ENCODE peak calls at places on chromosomes 5 and 9, in eight cellular contexts. K is astrocyte, R is bronchial epithelial cell, D is GM23338, C is uterus, B is upper lobe of right lung, P is cardiac muscle cell, Q is body of pancreas. Z is an unnamed sample. For H3K27me3, the result is how much of the 10 kb centered on the place peaks cover.

GRCh38 chr9:131735238-131736181 is 4.4 kb downstream of the RAPGEF1 start:
- DNase-seq in C (no peak), Q (no peak), P (no peak), D (no peak), K (no peak), R (no peak), B (no peak), Z (no peak)

GRCh38 chr5:59134770-59135169 is 551.9 kb downstream of the RAB3C start:
- DNase-seq in D (no peak), C (no peak), B (no peak), Q (no peak), P (no peak), R (no peak), K (no peak), Z (no peak)

GRCh38 chr5:52915176-52915875 is 73.8 kb upstream of the ITGA2 start:
- DNase-seq in D (peak), P (peak), Q (peak), R (peak), C (peak), K (peak), B (no peak), Z (peak)

GRCh38 chr5:133240425-133241091 is 188.7 kb downstream of the HSPA4 start:
- DNase-seq in B (no peak), Q (no peak), R (peak), C (peak), K (peak), D (no peak), P (peak), Z (peak)

GRCh38 chr5:123182072-123182471 is 93.0 kb downstream of the PRDM6 start:
- DNase-seq in R (no peak), P (no peak), D (no peak), K (no peak), Q (no peak), B (no peak), C (no peak), Z (no peak)

GRCh38 chr5:169871816-169872215 is 108.5 kb downstream of the INSYN2B start:
- DNase-seq in P (no peak), D (no peak), Q (no peak), B (no peak), C (no peak), R (no peak), K (no peak), Z (no peak)

GRCh38 chr5:120615967-120616645 is 152.0 kb downstream of the PRR16 start:
- DNase-seq in Q (no peak), R (peak), P (peak), K (peak), C (no peak), D (peak), B (no peak), Z (peak)

GRCh38 chr5:2736872-2737271 is 14.6 kb downstream of the IRX2 start:
- DNase-seq in B (no peak), C (no peak), K (no peak), R (no peak), Q (no peak), P (no peak), D (no peak), Z (no peak)

GRCh38 chr9:89888233-89888632 is 283.4 kb downstream of the GADD45G start:
- DNase-seq in Q (no peak), B (peak), R (no peak), P (no peak), C (no peak), K (no peak), D (no peak), Z (no peak)
- H3K27me3 ChIP-seq in Q (under half), B (under half), R (under half), P (under half), C (under half), K (under half), D (under half), Z (under half)

GRCh38 chr9:91034521-91034920 is 232.9 kb downstream of the SYK start:
- DNase-seq in C (no peak), R (peak), P (no peak), Q (no peak), B (no peak), K (no peak), D (no peak), Z (no peak)

GRCh38 chr9:91032056-91032455 is 230.4 kb downstream of the SYK start:
- DNase-seq in C (no peak), K (no peak), D (no peak), Q (no peak), P (peak), B (no peak), R (no peak), Z (no peak)

GRCh38 chr9:91033270-91033669 is 231.7 kb downstream of the SYK start:
- DNase-seq in Q (no peak), P (no peak), K (no peak), R (no peak), C (no peak), D (no peak), B (no peak), Z (no peak)

GRCh38 chr9:91034976-91035824 is 233.6 kb downstream of the SYK start:
- DNase-seq in P (no peak), Q (no peak), C (no peak), B (no peak), K (no peak), R (no peak), D (no peak), Z (no peak)

GRCh38 chr9:91033802-91034201 is 232.2 kb downstream of the SYK start:
- DNase-seq in C (no peak), D (peak), B (no peak), Q (peak), K (no peak), P (peak), R (no peak), Z (no peak)
- TF ChIP-seq CTCF in C (no peak), D (peak), B (peak), Q (no peak), K (peak), P (peak), R (peak), Z (peak)

GRCh38 chr5:80346055-80346454 is 26.3 kb downstream of the SPZ1 start:
- DNase-seq in R (peak), D (peak), C (no peak), K (no peak), P (peak), B (no peak), Q (no peak), Z (no peak)
- H3K27me3 ChIP-seq in R (under half), D (under half), C (under half), K (under half), P (under half), B (under half), Q (under half), Z (under half)

DNA sequence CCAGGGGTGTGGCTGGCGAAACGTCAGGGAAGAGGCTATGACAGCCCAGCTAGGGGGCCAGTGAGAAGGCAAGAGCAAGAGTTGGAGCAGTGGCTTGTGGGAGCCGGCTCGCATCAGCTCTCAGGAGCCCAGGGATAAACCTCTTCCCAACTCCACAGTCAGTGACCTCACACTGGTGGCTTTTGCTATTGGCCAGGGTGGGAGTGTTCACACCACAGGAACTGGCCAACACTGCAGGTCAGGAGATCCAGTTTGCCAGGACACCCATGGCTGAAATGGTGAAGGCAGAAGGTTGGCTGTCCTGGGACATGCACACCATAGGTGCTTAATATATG is 5.1 kb downstream of the SARDH start:
- DNase-seq in B (no peak), Q (no peak), C (no peak), K (no peak), R (no peak), D (no peak), P (no peak), Z (no peak)
- TF ChIP-seq CTCF in B (no peak), Q (no peak), C (no peak), K (no peak), R (no peak), D (no peak), P (no peak), Z (no peak)

GRCh38 chr5:1380910-1381309 is 36.0 kb upstream of the CLPTM1L start:
- DNase-seq in P (no peak), Q (no peak), R (no peak), B (no peak), C (no peak), D (no peak), K (no peak), Z (no peak)

GRCh38 chr5:1380011-1380817 is 35.3 kb upstream of the CLPTM1L start:
- DNase-seq in Q (peak), K (no peak), B (peak), D (peak), R (no peak), P (peak), C (no peak), Z (no peak)

GRCh38 chr5:1382248-1382700 is 37.4 kb upstream of the CLPTM1L start:
- DNase-seq in K (no peak), D (no peak), P (no peak), R (no peak), Q (no peak), B (no peak), C (no peak), Z (no peak)

GRCh38 chr5:1383344-1383743 is 38.4 kb upstream of the CLPTM1L start:
- DNase-seq in P (no peak), D (no peak), Q (no peak), B (no peak), R (no peak), K (no peak), C (no peak), Z (no peak)

DNA sequence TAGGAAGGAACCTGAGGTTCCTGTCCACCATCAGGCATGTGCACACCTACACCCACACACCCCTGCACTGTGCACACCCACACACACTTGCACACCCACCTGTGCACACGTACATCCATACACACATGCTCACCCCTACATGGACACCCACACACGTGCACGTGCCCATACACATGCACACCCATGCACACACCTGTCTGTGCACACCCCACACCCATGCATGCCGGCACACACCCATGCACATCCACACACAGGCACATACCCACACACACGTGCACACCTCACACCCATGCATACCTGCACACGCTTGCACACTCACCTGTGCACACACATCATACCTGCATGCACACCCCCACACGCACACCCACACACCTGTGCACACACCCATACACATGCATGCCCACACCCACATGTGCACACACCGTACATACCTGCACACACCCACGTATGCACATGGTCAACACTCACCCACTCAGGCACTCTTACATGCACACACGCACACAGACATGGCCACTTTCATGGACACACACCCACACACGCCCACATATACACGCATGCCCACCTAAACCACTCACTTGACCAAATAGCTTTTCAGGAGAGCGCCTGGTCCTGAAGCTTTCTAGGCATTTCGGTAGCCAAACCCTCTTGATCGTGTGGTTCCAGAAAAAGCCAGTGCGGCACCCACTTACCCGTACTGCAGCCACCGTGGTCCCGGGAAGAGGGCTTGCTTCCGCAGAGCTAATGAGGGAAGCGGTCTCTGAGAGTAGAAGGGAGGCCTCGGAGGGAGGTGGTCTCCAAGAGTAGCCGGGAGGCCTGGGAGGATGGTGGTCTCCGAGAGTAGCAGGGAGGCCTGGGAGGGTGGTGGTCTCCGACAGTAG is 36.7 kb upstream of the CLPTM1L start:
- DNase-seq in K (no peak), B (no peak), Q (no peak), P (no peak), D (no peak), R (no peak), C (no peak), Z (no peak)
- H3K27me3 ChIP-seq in K (under half), B (under half), Q (under half), P (under half), D (under half), R (under half), C (under half), Z (under half)

DNA sequence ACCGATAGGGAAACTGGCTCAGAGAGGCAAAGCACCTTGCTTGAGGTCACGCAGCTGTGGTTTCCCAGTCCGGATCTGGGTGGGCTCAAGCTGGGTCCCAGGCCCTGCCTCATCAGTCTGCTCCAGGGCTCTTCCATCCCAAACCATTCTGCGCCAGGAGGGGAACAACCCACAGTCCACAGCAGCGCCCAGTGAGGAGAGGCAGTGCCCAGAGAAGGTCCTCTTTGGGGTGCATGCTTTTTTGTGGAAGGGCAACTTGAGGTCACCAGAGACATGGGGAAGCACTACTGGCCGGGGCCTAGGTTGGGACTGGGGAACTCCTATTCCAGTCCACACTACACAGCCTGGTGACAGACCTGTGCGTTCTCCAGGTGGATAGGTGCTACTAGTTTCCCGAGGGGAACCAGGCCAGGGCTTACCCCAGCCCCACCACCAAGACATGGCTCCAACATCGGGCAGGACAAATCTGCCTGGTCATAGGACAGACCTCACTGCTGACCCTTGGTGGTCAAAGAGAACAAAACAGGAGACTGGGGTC is 62.5 kb upstream of the RNF130 start:
- DNase-seq in Q (no peak), R (no peak), C (peak), B (no peak), D (no peak), K (no peak), P (no peak), Z (no peak)
- TF ChIP-seq CTCF in Q (no peak), R (no peak), C (no peak), B (no peak), D (no peak), K (no peak), P (no peak), Z (no peak)

DNA sequence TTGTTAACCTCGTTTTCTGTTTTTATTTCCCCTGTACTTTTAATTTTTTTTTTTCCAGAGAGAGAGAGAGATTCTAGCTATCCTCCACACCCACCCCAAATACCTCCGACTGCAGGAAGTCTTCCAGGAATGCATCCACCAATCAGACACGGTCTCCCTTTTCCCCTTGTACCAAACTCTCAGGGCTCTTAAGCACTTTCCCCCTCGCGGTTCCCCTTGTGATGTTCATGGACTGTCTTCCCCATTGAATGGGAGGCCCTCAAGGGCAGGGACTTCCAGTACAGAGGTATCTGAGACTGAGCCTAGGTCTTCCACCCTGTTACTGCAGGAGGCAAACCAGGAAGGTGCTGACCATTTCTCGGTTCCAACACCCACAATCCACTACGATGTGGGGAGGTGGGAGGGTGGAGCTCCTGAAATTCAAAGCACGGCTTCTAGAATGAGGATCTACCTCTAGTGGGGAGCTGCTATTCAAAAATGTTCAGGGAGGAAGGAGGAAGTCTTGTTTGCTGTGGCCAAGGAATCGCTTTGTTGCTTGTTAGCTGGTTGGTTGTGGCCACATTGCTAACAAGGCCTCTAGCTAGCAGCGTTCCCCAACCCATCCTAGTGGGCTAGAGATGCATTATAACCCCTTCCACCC is 37.5 kb upstream of the PTGS1 start:
- DNase-seq in Q (no peak), C (no peak), D (peak), R (no peak), K (no peak), B (no peak), P (no peak), Z (no peak)
- H3K27me3 ChIP-seq in Q (under half), C (under half), D (under half), R (under half), K (under half), B (under half), P (under half), Z (under half)